ENCODE peak calls at places on chromosome 13, in ten cellular contexts. S is HEK293T; O is MV-4-11; W is bronchial epithelial cell; I is pancreas; Q is activated CD4-positive, alpha-beta T cell treated with anti-CD3 and anti-CD28 coated beads, Interleukin-2, amount 50 U/mL, for 48 hours; H is HTR-8/SVneo; D is left cardiac atrium; U is fibroblast of mammary gland; E is nucleus accumbens. V is an unnamed sample.

GRCh38 chr13:30572859-30573275 is 44.9 kb upstream of the USPL1 start:
- DNase-seq in U (peak; percentile 68), E (no peak), S (no peak), O (peak; percentile 5), W (peak; percentile 39), Q (no peak), H (no peak), D (no peak), I (no peak), V (no peak)

GRCh38 chr13:27039171-27039701 is 132.4 kb downstream of the USP12 start:
- DNase-seq in W (no peak), O (no peak), I (no peak), E (no peak), H (no peak), Q (no peak), D (no peak), U (no peak), S (no peak), V (no peak)

GRCh38 chr13:28579334-28579733 is 79.6 kb upstream of the POMP start:
- DNase-seq in S (no peak), E (no peak), W (no peak), H (no peak), O (no peak), U (peak; percentile 12), I (no peak), Q (no peak), D (no peak), V (no peak)

GRCh38 chr13:48804836-48805601 is 151.3 kb downstream of the CYSLTR2 start:
- DNase-seq in O (peak; percentile 55), W (no peak), E (no peak), D (no peak), Q (no peak), S (no peak), H (no peak), U (peak; percentile 76), I (no peak), V (no peak)

GRCh38 chr13:24910502-24911134 is 146.6 kb downstream of the RNF17 start:
- DNase-seq in S (no peak), U (no peak), D (no peak), I (no peak), H (no peak), Q (no peak), W (no peak), O (no peak), E (no peak), V (no peak)

GRCh38 chr13:29535663-29536655 is 59.5 kb downstream of the SLC7A1 start:
- DNase-seq in W (no peak), U (no peak), S (no peak), D (no peak), I (no peak), H (no peak), Q (no peak), E (no peak), O (no peak), V (no peak)

GRCh38 chr13:28485551-28485950 is 9.4 kb downstream of the FLT1 start:
- DNase-seq in I (no peak), E (no peak), W (no peak), H (no peak), S (no peak), U (no peak), D (no peak), Q (no peak), O (peak; percentile 71), V (no peak)

GRCh38 chr13:44026194-44026593 is 146.5 kb downstream of the LACC1 start:
- DNase-seq in I (no peak), O (no peak), W (no peak), D (no peak), U (no peak), H (no peak), Q (no peak), E (no peak), S (no peak), V (no peak)

GRCh38 chr13:28402057-28402381 is 92.9 kb downstream of the FLT1 start:
- DNase-seq in D (no peak), I (no peak), E (no peak), S (no peak), O (no peak), U (no peak), W (no peak), H (no peak), Q (no peak), V (no peak)

GRCh38 chr13:29594310-29594709 is 1.2 kb downstream of the SLC7A1 start:
- DNase-seq in W (peak; percentile 94), Q (peak; percentile 52), D (peak; percentile 45), S (peak; percentile 33), U (peak; percentile 89), I (peak; percentile 56), H (peak; percentile 32), E (no peak), O (peak; percentile 62), V (no peak)

GRCh38 chr13:23372264-23372905 is 61.1 kb downstream of the SACS start:
- DNase-seq in H (no peak), E (no peak), I (no peak), O (peak; percentile 74), U (peak; percentile 56), S (no peak), W (no peak), Q (no peak), D (no peak), V (no peak)

GRCh38 chr13:40251343-40252032 is 415.0 kb downstream of the FOXO1 start:
- DNase-seq in Q (no peak), S (no peak), D (no peak), W (peak; percentile 78), E (no peak), U (peak; percentile 74), I (no peak), H (no peak), O (no peak), V (no peak)

GRCh38 chr13:51577690-51578089 is 6.6 kb upstream of the WDFY2 start:
- DNase-seq in O (no peak), I (no peak), S (no peak), E (no peak), Q (no peak), H (no peak), U (no peak), D (no peak), W (peak; percentile 82), V (no peak)

GRCh38 chr13:111042661-111043226 is 72.4 kb upstream of the ARHGEF7 start:
- DNase-seq in O (no peak), S (no peak), I (no peak), E (no peak), W (no peak), Q (no peak), H (no peak), D (no peak), U (no peak), V (no peak)